ENCODE peak calls at places on chromosome 16, in nine cellular contexts. One of them, this sample, is unnamed.

GRCh38 chr16:28935924-28936783 is 4.4 kb downstream of the CD19 start:
- DNase-seq in tibial nerve: peak; percentile 73
- DNase-seq in PC-9: peak; percentile 72
- DNase-seq in effector memory CD4-positive, alpha-beta T cell: peak; percentile 74
- DNase-seq in adrenal gland: peak; percentile 84
- DNase-seq in A549: peak; percentile 68
- DNase-seq in K562: peak; percentile 98
- DNase-seq in transverse colon: peak; percentile 89
- DNase-seq in psoas muscle: peak; percentile 83
- DNase-seq in this sample: peak; percentile 87

GRCh38 chr16:18003033-18003432 is 333.5 kb downstream of the NPIPA8 start:
- DNase-seq in PC-9: no peak
- DNase-seq in A549: no peak
- DNase-seq in psoas muscle: no peak
- DNase-seq in transverse colon: no peak
- DNase-seq in tibial nerve: no peak
- DNase-seq in K562: no peak
- DNase-seq in adrenal gland: no peak
- DNase-seq in effector memory CD4-positive, alpha-beta T cell: no peak
- DNase-seq in this sample: no peak

GRCh38 chr16:87948119-87948545 is 3.1 kb upstream of the BANP start:
- DNase-seq in transverse colon: no peak
- DNase-seq in effector memory CD4-positive, alpha-beta T cell: no peak
- DNase-seq in A549: no peak
- DNase-seq in PC-9: no peak
- DNase-seq in adrenal gland: no peak
- DNase-seq in tibial nerve: peak; percentile 51
- DNase-seq in psoas muscle: no peak
- DNase-seq in K562: no peak
- DNase-seq in this sample: peak; percentile 58

GRCh38 chr16:67537636-67538591 is 9.3 kb downstream of the RIPOR1 start:
- DNase-seq in transverse colon: peak; percentile 73
- DNase-seq in A549: no peak
- DNase-seq in tibial nerve: no peak
- DNase-seq in adrenal gland: peak; percentile 58
- DNase-seq in psoas muscle: peak; percentile 73
- DNase-seq in effector memory CD4-positive, alpha-beta T cell: peak; percentile 76
- DNase-seq in PC-9: no peak
- DNase-seq in K562: no peak
- DNase-seq in this sample: peak; percentile 63

GRCh38 chr16:82630219-82630618 is 3.5 kb downstream of the CDH13 start:
- DNase-seq in effector memory CD4-positive, alpha-beta T cell: no peak
- DNase-seq in K562: no peak
- DNase-seq in PC-9: no peak
- DNase-seq in adrenal gland: no peak
- DNase-seq in psoas muscle: no peak
- DNase-seq in tibial nerve: no peak
- DNase-seq in A549: no peak
- DNase-seq in transverse colon: no peak
- DNase-seq in this sample: no peak

GRCh38 chr16:80233097-80233835 is 307.5 kb upstream of the DYNLRB2 start:
- DNase-seq in tibial nerve: no peak
- DNase-seq in psoas muscle: no peak
- DNase-seq in A549: no peak
- DNase-seq in transverse colon: no peak
- DNase-seq in adrenal gland: no peak
- DNase-seq in PC-9: no peak
- DNase-seq in K562: no peak
- DNase-seq in effector memory CD4-positive, alpha-beta T cell: no peak
- DNase-seq in this sample: no peak

GRCh38 chr16:53822936-53823529 is 119.1 kb downstream of the FTO start:
- DNase-seq in adrenal gland: no peak
- DNase-seq in psoas muscle: no peak
- DNase-seq in K562: no peak
- DNase-seq in A549: no peak
- DNase-seq in tibial nerve: no peak
- DNase-seq in transverse colon: no peak
- DNase-seq in effector memory CD4-positive, alpha-beta T cell: no peak
- DNase-seq in PC-9: no peak
- DNase-seq in this sample: no peak

GRCh38 chr16:58160855-58161254 is 31.7 kb upstream of the CFAP20 start:
- DNase-seq in transverse colon: no peak
- DNase-seq in tibial nerve: no peak
- DNase-seq in effector memory CD4-positive, alpha-beta T cell: no peak
- DNase-seq in adrenal gland: no peak
- DNase-seq in K562: no peak
- DNase-seq in PC-9: no peak
- DNase-seq in psoas muscle: no peak
- DNase-seq in A549: no peak
- DNase-seq in this sample: no peak

GRCh38 chr16:3655791-3656490 is 1.4 kb downstream of the DNASE1 start:
- DNase-seq in psoas muscle: no peak
- DNase-seq in K562: no peak
- DNase-seq in PC-9: no peak
- DNase-seq in effector memory CD4-positive, alpha-beta T cell: no peak
- DNase-seq in transverse colon: no peak
- DNase-seq in A549: no peak
- DNase-seq in tibial nerve: no peak
- DNase-seq in adrenal gland: no peak
- DNase-seq in this sample: no peak

GRCh38 chr16:49836218-49836617 is 19.7 kb downstream of the ZNF423 start:
- DNase-seq in effector memory CD4-positive, alpha-beta T cell: no peak
- DNase-seq in adrenal gland: no peak
- DNase-seq in transverse colon: no peak
- DNase-seq in tibial nerve: no peak
- DNase-seq in A549: no peak
- DNase-seq in K562: no peak
- DNase-seq in PC-9: no peak
- DNase-seq in psoas muscle: no peak
- DNase-seq in this sample: no peak

GRCh38 chr16:82945420-82946096 is 318.8 kb downstream of the CDH13 start:
- DNase-seq in transverse colon: no peak
- DNase-seq in A549: no peak
- DNase-seq in K562: no peak
- DNase-seq in adrenal gland: no peak
- DNase-seq in tibial nerve: no peak
- DNase-seq in effector memory CD4-positive, alpha-beta T cell: no peak
- DNase-seq in psoas muscle: no peak
- DNase-seq in PC-9: no peak
- DNase-seq in this sample: no peak

GRCh38 chr16:24966031-24966430 is 49.1 kb downstream of the ARHGAP17 start:
- DNase-seq in tibial nerve: no peak
- DNase-seq in A549: no peak
- DNase-seq in PC-9: no peak
- DNase-seq in effector memory CD4-positive, alpha-beta T cell: no peak
- DNase-seq in transverse colon: no peak
- DNase-seq in K562: no peak
- DNase-seq in adrenal gland: no peak
- DNase-seq in psoas muscle: no peak
- DNase-seq in this sample: no peak

DNA sequence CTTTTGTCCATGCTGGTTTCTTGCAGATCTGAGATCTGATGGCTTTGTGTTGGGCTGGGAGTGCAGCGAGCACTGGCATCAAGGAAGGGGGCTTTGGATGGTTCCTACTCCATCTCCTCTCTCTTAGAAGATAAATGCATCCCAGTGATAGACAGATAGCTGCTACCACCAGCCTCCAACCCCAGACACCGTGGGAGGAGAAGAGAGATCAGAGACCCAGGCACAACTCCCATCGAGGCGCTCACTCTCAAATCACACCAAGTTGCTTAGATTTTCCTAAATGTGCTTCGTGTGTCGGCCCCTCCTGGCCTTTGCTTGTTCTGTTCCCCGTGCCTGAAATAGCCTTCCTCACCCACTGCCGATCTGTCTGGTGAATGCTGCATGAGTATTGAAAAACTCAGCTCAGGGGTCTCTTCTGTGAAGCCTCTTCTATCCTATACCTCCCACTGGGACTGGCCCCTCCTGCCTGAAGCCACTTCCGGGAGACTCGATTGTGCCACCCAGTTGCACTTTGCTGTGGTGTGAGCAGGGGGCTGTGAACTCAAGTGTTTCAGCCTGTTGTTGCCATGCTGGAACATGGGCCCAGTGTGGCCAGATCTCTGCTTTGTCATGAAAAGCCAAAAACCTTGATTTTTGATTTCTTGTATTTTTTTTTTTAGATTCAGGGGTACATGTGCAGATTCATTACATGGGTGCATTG is 242.7 kb downstream of the GSG1L start:
- DNase-seq in psoas muscle: no peak
- DNase-seq in PC-9: no peak
- DNase-seq in effector memory CD4-positive, alpha-beta T cell: no peak
- DNase-seq in K562: no peak
- DNase-seq in tibial nerve: no peak
- DNase-seq in adrenal gland: no peak
- DNase-seq in A549: no peak
- DNase-seq in transverse colon: no peak
- DNase-seq in this sample: no peak
- H3K27ac ChIP-seq in psoas muscle: no peak overlapping the region
- H3K27ac ChIP-seq in PC-9: no peak overlapping the region
- H3K27ac ChIP-seq in effector memory CD4-positive, alpha-beta T cell: no peak overlapping the region
- H3K27ac ChIP-seq in K562: no peak overlapping the region
- H3K27ac ChIP-seq in tibial nerve: no peak overlapping the region
- H3K27ac ChIP-seq in adrenal gland: no peak overlapping the region
- H3K27ac ChIP-seq in A549: no peak overlapping the region
- H3K27ac ChIP-seq in transverse colon: no peak overlapping the region
- H3K27ac ChIP-seq in this sample: no peak overlapping the region

GRCh38 chr16:35792516-35793285 is 2333.3 kb downstream of the TP53TG3F start:
- DNase-seq in K562: no peak
- DNase-seq in psoas muscle: no peak
- DNase-seq in tibial nerve: no peak
- DNase-seq in transverse colon: no peak
- DNase-seq in adrenal gland: no peak
- DNase-seq in A549: no peak
- DNase-seq in effector memory CD4-positive, alpha-beta T cell: no peak
- DNase-seq in PC-9: no peak
- DNase-seq in this sample: no peak

GRCh38 chr16:35798885-35799426 is 2339.5 kb downstream of the TP53TG3F start:
- DNase-seq in effector memory CD4-positive, alpha-beta T cell: no peak
- DNase-seq in tibial nerve: no peak
- DNase-seq in adrenal gland: no peak
- DNase-seq in PC-9: no peak
- DNase-seq in A549: no peak
- DNase-seq in psoas muscle: no peak
- DNase-seq in transverse colon: no peak
- DNase-seq in K562: no peak
- DNase-seq in this sample: no peak

GRCh38 chr16:35797811-35798210 is 2338.4 kb downstream of the TP53TG3F start:
- DNase-seq in adrenal gland: no peak
- DNase-seq in tibial nerve: no peak
- DNase-seq in psoas muscle: no peak
- DNase-seq in transverse colon: no peak
- DNase-seq in PC-9: no peak
- DNase-seq in effector memory CD4-positive, alpha-beta T cell: no peak
- DNase-seq in A549: no peak
- DNase-seq in K562: no peak
- DNase-seq in this sample: no peak

GRCh38 chr16:35795361-35796029 is 2336.1 kb downstream of the TP53TG3F start:
- DNase-seq in A549: no peak
- DNase-seq in PC-9: no peak
- DNase-seq in tibial nerve: no peak
- DNase-seq in adrenal gland: no peak
- DNase-seq in K562: no peak
- DNase-seq in transverse colon: no peak
- DNase-seq in effector memory CD4-positive, alpha-beta T cell: no peak
- DNase-seq in psoas muscle: no peak
- DNase-seq in this sample: no peak
- H3K9me3 ChIP-seq in A549: no peaks in the 10 kb centered on the region
- H3K9me3 ChIP-seq in PC-9: no peaks in the 10 kb centered on the region
- H3K9me3 ChIP-seq in tibial nerve: no peaks in the 10 kb centered on the region
- H3K9me3 ChIP-seq in adrenal gland: no peaks in the 10 kb centered on the region
- H3K9me3 ChIP-seq in K562: no peaks in the 10 kb centered on the region
- H3K9me3 ChIP-seq in transverse colon: peaks cover 9% of the 10 kb centered on the region
- H3K9me3 ChIP-seq in effector memory CD4-positive, alpha-beta T cell: no peaks in the 10 kb centered on the region
- H3K9me3 ChIP-seq in psoas muscle: no peaks in the 10 kb centered on the region
- H3K9me3 ChIP-seq in this sample: peaks cover 64% of the 10 kb centered on the region

GRCh38 chr16:84806256-84806889 is 13.4 kb upstream of the CRISPLD2 start:
- DNase-seq in A549: peak; percentile 52
- DNase-seq in psoas muscle: no peak
- DNase-seq in K562: peak; percentile 70
- DNase-seq in PC-9: peak; percentile 86
- DNase-seq in tibial nerve: no peak
- DNase-seq in adrenal gland: no peak
- DNase-seq in effector memory CD4-positive, alpha-beta T cell: no peak
- DNase-seq in transverse colon: no peak
- DNase-seq in this sample: no peak

GRCh38 chr16:84806890-84807258 is 12.9 kb upstream of the CRISPLD2 start:
- DNase-seq in tibial nerve: no peak
- DNase-seq in PC-9: no peak
- DNase-seq in K562: no peak
- DNase-seq in adrenal gland: no peak
- DNase-seq in transverse colon: no peak
- DNase-seq in effector memory CD4-positive, alpha-beta T cell: no peak
- DNase-seq in A549: no peak
- DNase-seq in psoas muscle: no peak
- DNase-seq in this sample: no peak

GRCh38 chr16:84810518-84811273 is 9.1 kb upstream of the CRISPLD2 start:
- DNase-seq in tibial nerve: peak; percentile 83
- DNase-seq in adrenal gland: no peak
- DNase-seq in PC-9: no peak
- DNase-seq in transverse colon: peak; percentile 25
- DNase-seq in K562: no peak
- DNase-seq in effector memory CD4-positive, alpha-beta T cell: no peak
- DNase-seq in psoas muscle: peak; percentile 52
- DNase-seq in A549: no peak
- DNase-seq in this sample: no peak

GRCh38 chr16:84808812-84809211 is 11.0 kb upstream of the CRISPLD2 start:
- DNase-seq in PC-9: no peak
- DNase-seq in adrenal gland: no peak
- DNase-seq in effector memory CD4-positive, alpha-beta T cell: no peak
- DNase-seq in transverse colon: no peak
- DNase-seq in psoas muscle: no peak
- DNase-seq in tibial nerve: no peak
- DNase-seq in A549: no peak
- DNase-seq in K562: peak; percentile 52
- DNase-seq in this sample: no peak

DNA sequence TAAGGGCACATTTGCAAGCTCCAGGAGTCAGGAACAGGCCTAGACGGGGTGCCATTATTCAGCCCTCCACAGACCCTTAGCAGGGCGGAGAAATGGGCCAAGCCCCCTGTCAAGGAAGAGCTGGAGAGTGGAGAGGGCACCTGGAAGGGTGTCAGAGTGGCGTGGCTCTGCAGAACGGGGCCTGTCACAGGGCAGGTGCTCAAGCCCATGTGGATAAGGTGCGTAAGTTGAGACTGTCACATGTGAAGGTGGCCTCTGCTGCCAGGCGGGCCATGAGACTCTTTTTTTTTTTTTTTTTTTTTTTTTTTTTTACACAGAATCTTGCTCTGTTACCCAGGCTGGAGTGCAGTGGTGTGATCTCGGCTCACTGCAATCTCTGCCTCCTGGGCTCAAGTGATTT is 12.0 kb upstream of the CRISPLD2 start:
- DNase-seq in A549: no peak
- DNase-seq in adrenal gland: no peak
- DNase-seq in transverse colon: no peak
- DNase-seq in K562: no peak
- DNase-seq in effector memory CD4-positive, alpha-beta T cell: no peak
- DNase-seq in tibial nerve: no peak
- DNase-seq in psoas muscle: no peak
- DNase-seq in PC-9: no peak
- DNase-seq in this sample: no peak
- H3K27ac ChIP-seq in A549: no peak overlapping the region
- H3K27ac ChIP-seq in adrenal gland: no peak overlapping the region
- H3K27ac ChIP-seq in transverse colon: no peak overlapping the region
- H3K27ac ChIP-seq in K562: no peak overlapping the region
- H3K27ac ChIP-seq in effector memory CD4-positive, alpha-beta T cell: no peak overlapping the region
- H3K27ac ChIP-seq in tibial nerve: no peak overlapping the region
- H3K27ac ChIP-seq in psoas muscle: no peak overlapping the region
- H3K27ac ChIP-seq in PC-9: no peak overlapping the region
- H3K27ac ChIP-seq in this sample: no peak overlapping the region

GRCh38 chr16:35310999-35311398 is 1851.6 kb downstream of the TP53TG3F start:
- DNase-seq in K562: no peak
- DNase-seq in tibial nerve: no peak
- DNase-seq in psoas muscle: no peak
- DNase-seq in PC-9: no peak
- DNase-seq in A549: no peak
- DNase-seq in effector memory CD4-positive, alpha-beta T cell: no peak
- DNase-seq in adrenal gland: no peak
- DNase-seq in transverse colon: no peak
- DNase-seq in this sample: no peak
- H3K9me3 ChIP-seq in K562: no peaks in the 10 kb centered on the region
- H3K9me3 ChIP-seq in tibial nerve: no peaks in the 10 kb centered on the region
- H3K9me3 ChIP-seq in psoas muscle: no peaks in the 10 kb centered on the region
- H3K9me3 ChIP-seq in PC-9: no peaks in the 10 kb centered on the region
- H3K9me3 ChIP-seq in A549: peaks cover 1% of the 10 kb centered on the region
- H3K9me3 ChIP-seq in effector memory CD4-positive, alpha-beta T cell: peaks cover 4% of the 10 kb centered on the region
- H3K9me3 ChIP-seq in adrenal gland: no peaks in the 10 kb centered on the region
- H3K9me3 ChIP-seq in transverse colon: no peaks in the 10 kb centered on the region
- H3K9me3 ChIP-seq in this sample: peaks cover 9% of the 10 kb centered on the region

This sample was measured in CD4-positive, CD25-positive, alpha-beta regulatory T cell.